ENCODE peak calls at places on chromosomes 4 and X, in nine cellular contexts. One of them, this sample, is unnamed.

GRCh38 chr4:1449475-1449832 is 43.2 kb upstream of the NKX1-1 start:
- DNase-seq in lower leg skin: peak
- DNase-seq in brain microvascular endothelial cell: no peak
- DNase-seq in fibroblast of lung: no peak
- DNase-seq in cardiac muscle cell: no peak
- DNase-seq in stomach: peak
- DNase-seq in BE2C: no peak
- DNase-seq in body of pancreas: no peak
- DNase-seq in heart right ventricle: no peak
- DNase-seq in this sample: no peak

GRCh38 chrX:130079824-130080406 is 30.4 kb downstream of the ELF4 start:
- DNase-seq in lower leg skin: peak
- DNase-seq in BE2C: peak
- DNase-seq in stomach: peak
- DNase-seq in fibroblast of lung: peak
- DNase-seq in cardiac muscle cell: peak
- DNase-seq in body of pancreas: peak
- DNase-seq in brain microvascular endothelial cell: peak
- DNase-seq in heart right ventricle: peak
- DNase-seq in this sample: peak

GRCh38 chr4:118816538-118817177 is 19.3 kb downstream of the SEC24D start:
- DNase-seq in body of pancreas: no peak
- DNase-seq in lower leg skin: no peak
- DNase-seq in fibroblast of lung: peak
- DNase-seq in cardiac muscle cell: peak
- DNase-seq in brain microvascular endothelial cell: peak
- DNase-seq in heart right ventricle: no peak
- DNase-seq in BE2C: no peak
- DNase-seq in stomach: no peak
- DNase-seq in this sample: no peak

GRCh38 chr4:84632092-84632491 is 49.2 kb downstream of the CDS1 start:
- DNase-seq in lower leg skin: no peak
- DNase-seq in heart right ventricle: no peak
- DNase-seq in body of pancreas: no peak
- DNase-seq in stomach: no peak
- DNase-seq in fibroblast of lung: peak
- DNase-seq in brain microvascular endothelial cell: peak
- DNase-seq in cardiac muscle cell: peak
- DNase-seq in BE2C: no peak
- DNase-seq in this sample: peak

GRCh38 chrX:41293269-41293668 is 40.7 kb upstream of the DDX3X start:
- DNase-seq in body of pancreas: no peak
- DNase-seq in brain microvascular endothelial cell: no peak
- DNase-seq in stomach: no peak
- DNase-seq in BE2C: peak
- DNase-seq in lower leg skin: no peak
- DNase-seq in heart right ventricle: no peak
- DNase-seq in cardiac muscle cell: no peak
- DNase-seq in fibroblast of lung: no peak
- DNase-seq in this sample: no peak

GRCh38 chr4:6472387-6473263 is at the start of gene PPP2R2C:
- DNase-seq in lower leg skin: peak
- DNase-seq in BE2C: peak
- DNase-seq in fibroblast of lung: no peak
- DNase-seq in heart right ventricle: no peak
- DNase-seq in stomach: no peak
- DNase-seq in body of pancreas: no peak
- DNase-seq in brain microvascular endothelial cell: no peak
- DNase-seq in cardiac muscle cell: no peak
- DNase-seq in this sample: no peak

GRCh38 chrX:106039920-106040319 is 1.4 kb upstream of the SERPINA7 start:
- DNase-seq in brain microvascular endothelial cell: peak
- DNase-seq in BE2C: no peak
- DNase-seq in body of pancreas: peak
- DNase-seq in lower leg skin: no peak
- DNase-seq in stomach: no peak
- DNase-seq in heart right ventricle: no peak
- DNase-seq in fibroblast of lung: peak
- DNase-seq in cardiac muscle cell: peak
- DNase-seq in this sample: no peak

GRCh38 chrX:38149016-38149415 is 71.7 kb downstream of the SRPX start:
- DNase-seq in fibroblast of lung: no peak
- DNase-seq in lower leg skin: no peak
- DNase-seq in stomach: no peak
- DNase-seq in body of pancreas: no peak
- DNase-seq in BE2C: no peak
- DNase-seq in heart right ventricle: no peak
- DNase-seq in brain microvascular endothelial cell: no peak
- DNase-seq in cardiac muscle cell: no peak
- DNase-seq in this sample: no peak

GRCh38 chrX:95703696-95704095 is 980.9 kb upstream of the DIAPH2 start:
- DNase-seq in stomach: no peak
- DNase-seq in heart right ventricle: no peak
- DNase-seq in cardiac muscle cell: no peak
- DNase-seq in body of pancreas: no peak
- DNase-seq in BE2C: no peak
- DNase-seq in fibroblast of lung: peak
- DNase-seq in brain microvascular endothelial cell: no peak
- DNase-seq in lower leg skin: no peak
- DNase-seq in this sample: no peak

GRCh38 chrX:16853537-16853936 is 16.6 kb downstream of the RBBP7 start:
- DNase-seq in body of pancreas: no peak
- DNase-seq in lower leg skin: no peak
- DNase-seq in cardiac muscle cell: no peak
- DNase-seq in brain microvascular endothelial cell: no peak
- DNase-seq in BE2C: no peak
- DNase-seq in stomach: no peak
- DNase-seq in heart right ventricle: no peak
- DNase-seq in fibroblast of lung: no peak
- DNase-seq in this sample: no peak

GRCh38 chr4:80189956-80190671 is 7.2 kb upstream of the PRDM8 start:
- DNase-seq in stomach: no peak
- DNase-seq in lower leg skin: no peak
- DNase-seq in body of pancreas: no peak
- DNase-seq in heart right ventricle: no peak
- DNase-seq in fibroblast of lung: peak
- DNase-seq in BE2C: no peak
- DNase-seq in cardiac muscle cell: peak
- DNase-seq in brain microvascular endothelial cell: no peak
- DNase-seq in this sample: no peak

GRCh38 chr4:122514671-122515070 is 58.1 kb upstream of the IL2 start:
- DNase-seq in BE2C: no peak
- DNase-seq in lower leg skin: no peak
- DNase-seq in cardiac muscle cell: no peak
- DNase-seq in fibroblast of lung: no peak
- DNase-seq in body of pancreas: no peak
- DNase-seq in heart right ventricle: no peak
- DNase-seq in stomach: no peak
- DNase-seq in brain microvascular endothelial cell: no peak
- DNase-seq in this sample: no peak
- TF ChIP-seq CTCF in BE2C: no peak
- TF ChIP-seq CTCF in lower leg skin: no peak
- TF ChIP-seq CTCF in cardiac muscle cell: no peak
- TF ChIP-seq CTCF in fibroblast of lung: no peak
- TF ChIP-seq CTCF in body of pancreas: no peak
- TF ChIP-seq CTCF in heart right ventricle: no peak
- TF ChIP-seq CTCF in stomach: no peak
- TF ChIP-seq CTCF in brain microvascular endothelial cell: no peak
- TF ChIP-seq CTCF in this sample: no peak

GRCh38 chr4:100422911-100423310 is 94.9 kb downstream of the EMCN start:
- DNase-seq in BE2C: no peak
- DNase-seq in lower leg skin: no peak
- DNase-seq in fibroblast of lung: no peak
- DNase-seq in cardiac muscle cell: peak
- DNase-seq in heart right ventricle: no peak
- DNase-seq in stomach: no peak
- DNase-seq in brain microvascular endothelial cell: no peak
- DNase-seq in body of pancreas: no peak
- DNase-seq in this sample: no peak

GRCh38 chr4:100420571-100420970 is 97.3 kb downstream of the EMCN start:
- DNase-seq in BE2C: no peak
- DNase-seq in cardiac muscle cell: no peak
- DNase-seq in heart right ventricle: no peak
- DNase-seq in lower leg skin: no peak
- DNase-seq in body of pancreas: no peak
- DNase-seq in stomach: no peak
- DNase-seq in fibroblast of lung: no peak
- DNase-seq in brain microvascular endothelial cell: no peak
- DNase-seq in this sample: no peak

GRCh38 chr4:100424376-100424775 is 93.4 kb downstream of the EMCN start:
- DNase-seq in stomach: no peak
- DNase-seq in BE2C: no peak
- DNase-seq in cardiac muscle cell: no peak
- DNase-seq in heart right ventricle: no peak
- DNase-seq in brain microvascular endothelial cell: no peak
- DNase-seq in body of pancreas: no peak
- DNase-seq in lower leg skin: no peak
- DNase-seq in fibroblast of lung: no peak
- DNase-seq in this sample: no peak

GRCh38 chr4:100417565-100417964 is 100.3 kb downstream of the EMCN start:
- DNase-seq in lower leg skin: no peak
- DNase-seq in fibroblast of lung: peak
- DNase-seq in cardiac muscle cell: peak
- DNase-seq in BE2C: peak
- DNase-seq in heart right ventricle: no peak
- DNase-seq in stomach: no peak
- DNase-seq in brain microvascular endothelial cell: no peak
- DNase-seq in body of pancreas: no peak
- DNase-seq in this sample: no peak

GRCh38 chr4:100421356-100421978 is 96.4 kb downstream of the EMCN start:
- DNase-seq in BE2C: no peak
- DNase-seq in stomach: no peak
- DNase-seq in heart right ventricle: no peak
- DNase-seq in brain microvascular endothelial cell: peak
- DNase-seq in cardiac muscle cell: peak
- DNase-seq in body of pancreas: no peak
- DNase-seq in fibroblast of lung: peak
- DNase-seq in lower leg skin: no peak
- DNase-seq in this sample: no peak
- H3K4me3 ChIP-seq in BE2C: no peak
- H3K4me3 ChIP-seq in stomach: no peak
- H3K4me3 ChIP-seq in heart right ventricle: no peak
- H3K4me3 ChIP-seq in brain microvascular endothelial cell: no peak
- H3K4me3 ChIP-seq in cardiac muscle cell: no peak
- H3K4me3 ChIP-seq in body of pancreas: no peak
- H3K4me3 ChIP-seq in fibroblast of lung: no peak
- H3K4me3 ChIP-seq in lower leg skin: no peak
- H3K4me3 ChIP-seq in this sample: no peak

DNA sequence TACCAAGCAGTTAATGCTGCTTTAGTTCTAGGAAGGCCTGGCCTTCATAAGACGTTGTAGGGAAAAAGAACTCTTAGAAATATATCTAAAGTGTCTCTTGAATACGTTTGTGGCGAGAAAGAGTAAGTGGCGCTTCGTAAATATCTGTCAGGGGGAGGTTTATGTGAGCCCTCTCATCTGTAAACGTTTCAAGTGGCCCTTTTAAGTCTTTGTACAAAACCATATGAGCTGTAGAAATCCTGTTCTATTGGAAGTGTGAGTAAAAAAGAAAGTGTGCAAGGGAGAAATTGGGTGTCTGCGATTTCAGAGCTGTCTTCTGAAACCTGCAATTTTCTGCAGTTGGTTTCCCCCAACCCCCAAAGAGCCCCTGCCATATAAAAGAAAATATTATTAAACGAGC is 8.6 kb upstream of the INTU start:
- DNase-seq in brain microvascular endothelial cell: no peak
- DNase-seq in heart right ventricle: no peak
- DNase-seq in stomach: no peak
- DNase-seq in fibroblast of lung: no peak
- DNase-seq in cardiac muscle cell: no peak
- DNase-seq in lower leg skin: no peak
- DNase-seq in body of pancreas: no peak
- DNase-seq in BE2C: no peak
- DNase-seq in this sample: no peak
- TF ChIP-seq CTCF in brain microvascular endothelial cell: no peak
- TF ChIP-seq CTCF in heart right ventricle: no peak
- TF ChIP-seq CTCF in stomach: no peak
- TF ChIP-seq CTCF in fibroblast of lung: no peak
- TF ChIP-seq CTCF in cardiac muscle cell: no peak
- TF ChIP-seq CTCF in lower leg skin: no peak
- TF ChIP-seq CTCF in body of pancreas: no peak
- TF ChIP-seq CTCF in BE2C: no peak
- TF ChIP-seq CTCF in this sample: no peak

DNA sequence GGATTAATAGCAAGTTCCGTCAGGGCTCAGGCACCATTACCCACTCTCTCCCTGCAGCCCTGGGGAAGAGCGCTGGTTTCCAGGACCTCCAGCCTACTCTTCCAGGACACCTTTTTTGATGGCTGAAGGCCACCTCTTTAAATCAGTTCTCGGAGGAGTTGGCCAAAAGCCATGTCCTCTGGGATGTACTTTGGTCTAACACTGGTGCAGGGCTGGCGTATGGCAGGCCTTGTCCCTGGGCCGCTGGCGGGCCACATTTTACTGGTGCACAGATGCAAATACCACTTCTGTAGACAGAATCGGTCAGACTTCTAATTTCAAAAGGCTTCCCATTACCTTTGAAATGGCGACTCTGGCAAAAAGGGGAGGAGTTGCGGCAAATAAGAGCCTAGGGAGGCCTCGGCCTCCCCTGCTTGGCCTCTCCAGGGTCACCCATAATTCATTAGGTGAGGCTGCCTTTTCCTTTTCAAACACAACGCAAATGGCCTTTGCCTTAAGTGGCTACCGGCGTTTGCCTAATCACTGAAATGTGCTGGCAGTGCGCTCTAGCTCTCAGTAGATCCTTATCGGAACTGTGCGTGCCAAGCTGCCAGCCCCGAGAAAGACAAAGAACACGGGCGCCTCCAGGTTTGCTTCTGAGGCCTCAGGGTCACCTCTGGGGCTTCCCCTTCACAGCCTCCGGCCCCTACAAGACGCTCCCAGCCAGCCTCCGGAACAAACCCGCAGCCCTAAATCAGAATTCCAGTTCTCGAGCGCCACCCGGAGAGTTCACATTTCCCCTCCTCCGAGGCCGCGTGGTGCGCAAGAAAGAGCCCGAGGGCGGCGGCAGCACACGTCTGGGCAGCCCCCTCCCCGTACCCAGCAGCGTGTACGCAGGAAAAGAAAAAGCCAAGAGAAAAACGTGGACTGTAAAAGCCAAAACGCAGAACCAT is 76.2 kb upstream of the BCOR start:
- DNase-seq in body of pancreas: peak
- DNase-seq in brain microvascular endothelial cell: no peak
- DNase-seq in heart right ventricle: peak
- DNase-seq in BE2C: peak
- DNase-seq in fibroblast of lung: no peak
- DNase-seq in lower leg skin: no peak
- DNase-seq in stomach: peak
- DNase-seq in cardiac muscle cell: peak
- DNase-seq in this sample: no peak
- H3K4me3 ChIP-seq in body of pancreas: no peak
- H3K4me3 ChIP-seq in brain microvascular endothelial cell: no peak
- H3K4me3 ChIP-seq in heart right ventricle: peak
- H3K4me3 ChIP-seq in BE2C: peak
- H3K4me3 ChIP-seq in fibroblast of lung: no peak
- H3K4me3 ChIP-seq in lower leg skin: no peak
- H3K4me3 ChIP-seq in stomach: peak
- H3K4me3 ChIP-seq in cardiac muscle cell: no peak
- H3K4me3 ChIP-seq in this sample: no peak

GRCh38 chr4:17332483-17332882 is 179.4 kb downstream of the QDPR start:
- DNase-seq in fibroblast of lung: no peak
- DNase-seq in stomach: no peak
- DNase-seq in lower leg skin: no peak
- DNase-seq in body of pancreas: no peak
- DNase-seq in brain microvascular endothelial cell: no peak
- DNase-seq in heart right ventricle: no peak
- DNase-seq in cardiac muscle cell: no peak
- DNase-seq in BE2C: no peak
- DNase-seq in this sample: no peak
- TF ChIP-seq CTCF in fibroblast of lung: no peak
- TF ChIP-seq CTCF in stomach: no peak
- TF ChIP-seq CTCF in lower leg skin: no peak
- TF ChIP-seq CTCF in body of pancreas: no peak
- TF ChIP-seq CTCF in brain microvascular endothelial cell: peak
- TF ChIP-seq CTCF in heart right ventricle: no peak
- TF ChIP-seq CTCF in cardiac muscle cell: no peak
- TF ChIP-seq CTCF in BE2C: no peak
- TF ChIP-seq CTCF in this sample: no peak